ENCODE peak calls at places on chromosomes 16 and 17, in four cellular contexts. F is hepatocyte, K is GM23248, V is SK-N-SH. W is an unnamed sample.

GRCh38 chr16:383326-384020 is 1.7 kb upstream of the PGAP6 start:
- DNase-seq in F (peak), K (no peak), V (no peak), W (no peak)

GRCh38 chr16:74842413-74842812 is 67.8 kb upstream of the FA2H start:
- DNase-seq in F (no peak), K (no peak), V (peak), W (no peak)

GRCh38 chr17:19973146-19973545 is 4.5 kb downstream of the AKAP10 start:
- DNase-seq in F (no peak), K (no peak), V (no peak), W (peak)

GRCh38 chr16:2428051-2428786 is 1.0 kb upstream of the CCNF start:
- DNase-seq in F (peak), K (peak), V (peak), W (peak)

GRCh38 chr16:52549011-52549692 is 2.2 kb upstream of the TOX3 start:
- DNase-seq in F (peak), K (no peak), V (no peak), W (no peak)

GRCh38 chr16:70391881-70392481 is 45.3 kb downstream of the DDX19A start:
- DNase-seq in F (no peak), K (peak), V (no peak), W (peak)

GRCh38 chr16:2086136-2086742 is 38.5 kb downstream of the TSC2 start:
- DNase-seq in F (no peak), K (no peak), V (no peak), W (no peak)

GRCh38 chr16:80433617-80434016 is 107.2 kb upstream of the DYNLRB2 start:
- DNase-seq in F (no peak), K (peak), V (no peak), W (peak)

GRCh38 chr17:81422776-81423697 is 27.8 kb downstream of the BAHCC1 start:
- DNase-seq in F (peak), K (peak), V (peak), W (peak)

GRCh38 chr17:40550608-40551007 is 14.7 kb downstream of the CCR7 start:
- DNase-seq in F (no peak), K (peak), V (no peak), W (peak)

GRCh38 chr16:69412287-69412686 is 12.1 kb upstream of the CYB5B start:
- DNase-seq in F (no peak), K (no peak), V (no peak), W (peak)

GRCh38 chr17:9401434-9401833 is 174.2 kb downstream of the STX8 start:
- DNase-seq in F (peak), K (peak), V (no peak), W (peak)

GRCh38 chr17:80815151-80815561 is 176.5 kb upstream of the CHMP6 start:
- DNase-seq in F (no peak), K (no peak), V (no peak), W (no peak)

GRCh38 chr17:41655611-41656111 is 31.3 kb upstream of the KRT17 start:
- DNase-seq in F (peak), K (no peak), V (no peak), W (no peak)

GRCh38 chr17:38572665-38573365 is 32.9 kb downstream of the SRCIN1 start:
- DNase-seq in F (peak), K (peak), V (peak), W (no peak)

GRCh38 chr16:81717662-81718189 is 61.4 kb upstream of the PLCG2 start:
- DNase-seq in F (no peak), K (no peak), V (no peak), W (no peak)

GRCh38 chr16:85286970-85287814 is 174.9 kb upstream of the CIBAR2 start:
- DNase-seq in F (no peak), K (peak), V (peak), W (peak)

GRCh38 chr16:27169511-27170071 is 33.7 kb upstream of the KDM8 start:
- DNase-seq in F (peak), K (peak), V (peak), W (peak)

GRCh38 chr16:58709338-58709737 is 24.8 kb upstream of the SLC38A7 start:
- DNase-seq in F (no peak), K (no peak), V (no peak), W (no peak)

GRCh38 chr17:45161288-45162021 is at the start of gene HEXIM2:
- DNase-seq in F (peak), K (peak), V (peak), W (peak)

GRCh38 chr17:2711608-2712299 is at the start of gene CLUH:
- DNase-seq in F (peak), K (peak), V (peak), W (peak)

GRCh38 chr16:9849697-9850245 is 332.5 kb downstream of the GRIN2A start:
- DNase-seq in F (no peak), K (no peak), V (no peak), W (no peak)

GRCh38 chr17:48555616-48556533 is 11.0 kb upstream of the HOXB2 start:
- DNase-seq in F (no peak), K (peak), V (no peak), W (peak)

GRCh38 chr17:59342681-59343127 is 11.2 kb downstream of the YPEL2 start:
- DNase-seq in F (no peak), K (no peak), V (no peak), W (no peak)

GRCh38 chr17:48620497-48621139 is 5.5 kb upstream of the HOXB8 start:
- DNase-seq in F (no peak), K (no peak), V (no peak), W (no peak)

GRCh38 chr17:18191071-18191667 is 7.5 kb downstream of the ALKBH5 start:
- DNase-seq in F (peak), K (no peak), V (no peak), W (peak)

GRCh38 chr16:10447289-10447688 is 61.4 kb downstream of the ATF7IP2 start:
- DNase-seq in F (no peak), K (no peak), V (no peak), W (peak)

GRCh38 chr17:79159471-79159870 is 84.8 kb downstream of the ENGASE start:
- DNase-seq in F (no peak), K (no peak), V (no peak), W (no peak)

GRCh38 chr16:88497561-88498420 is 44.7 kb downstream of the ZFPM1 start:
- DNase-seq in F (peak), K (no peak), V (no peak), W (peak)
- H3K4me3 ChIP-seq in F (no peak), K (no peak), V (no peak), W (no peak)

GRCh38 chr16:66130296-66130910 is 236.1 kb upstream of the CDH5 start:
- DNase-seq in F (no peak), K (peak), V (no peak), W (peak)
- H3K4me2 ChIP-seq in F (no peak), K (peak), V (no peak), W (no peak)

GRCh38 chr17:6231886-6232767 is 161.9 kb downstream of the WSCD1 start:
- DNase-seq in F (no peak), K (no peak), V (no peak), W (peak)
- H3K4me3 ChIP-seq in F (no peak), K (no peak), V (peak), W (no peak)

DNA sequence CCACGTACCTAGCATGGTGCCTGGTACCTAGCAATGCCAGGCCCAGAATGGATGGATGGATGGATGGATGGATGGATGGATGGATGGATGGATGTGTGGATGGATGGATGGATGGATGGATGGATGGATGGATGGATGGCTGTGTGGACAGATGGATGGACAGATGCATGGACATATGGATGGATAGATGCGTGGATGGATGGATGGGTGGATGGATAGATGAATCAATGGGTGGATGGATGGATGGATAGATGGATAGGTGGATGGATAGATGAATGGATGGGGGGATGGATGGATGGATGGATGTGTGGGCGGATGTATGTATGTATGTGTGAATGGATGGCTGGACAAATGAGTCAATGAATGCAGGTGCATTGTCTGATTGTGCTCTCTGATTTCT is 12.6 kb downstream of the GPR139 start:
- DNase-seq in F (no peak), K (no peak), V (no peak), W (no peak)
- H3K4me2 ChIP-seq in F (no peak), K (no peak), V (no peak), W (no peak)

GRCh38 chr17:36944488-36945040 is 4.2 kb upstream of the AATF start:
- DNase-seq in F (no peak), K (no peak), V (no peak), W (no peak)

GRCh38 chr17:36943250-36944220 is 5.2 kb upstream of the AATF start:
- DNase-seq in F (peak), K (no peak), V (peak), W (no peak)

GRCh38 chr17:36942031-36942599 is 4.8 kb downstream of the LHX1 start:
- DNase-seq in F (no peak), K (no peak), V (peak), W (no peak)

GRCh38 chr17:36941265-36942021 is 4.2 kb downstream of the LHX1 start:
- DNase-seq in F (no peak), K (no peak), V (no peak), W (no peak)

GRCh38 chr17:36942631-36943125 is 5.4 kb downstream of the LHX1 start:
- DNase-seq in F (peak), K (no peak), V (peak), W (no peak)
- H3K4me3 ChIP-seq in F (no peak), K (no peak), V (no peak), W (no peak)

GRCh38 chr17:73511716-73512115 is 132.5 kb downstream of the SDK2 start:
- DNase-seq in F (no peak), K (no peak), V (no peak), W (no peak)

GRCh38 chr17:73510981-73511442 is 133.2 kb downstream of the SDK2 start:
- DNase-seq in F (no peak), K (no peak), V (peak), W (no peak)

GRCh38 chr17:73506470-73507435 is 137.5 kb downstream of the SDK2 start:
- DNase-seq in F (no peak), K (no peak), V (peak), W (no peak)

GRCh38 chr17:73508931-73509605 is 135.2 kb downstream of the SDK2 start:
- DNase-seq in F (no peak), K (no peak), V (no peak), W (no peak)

DNA sequence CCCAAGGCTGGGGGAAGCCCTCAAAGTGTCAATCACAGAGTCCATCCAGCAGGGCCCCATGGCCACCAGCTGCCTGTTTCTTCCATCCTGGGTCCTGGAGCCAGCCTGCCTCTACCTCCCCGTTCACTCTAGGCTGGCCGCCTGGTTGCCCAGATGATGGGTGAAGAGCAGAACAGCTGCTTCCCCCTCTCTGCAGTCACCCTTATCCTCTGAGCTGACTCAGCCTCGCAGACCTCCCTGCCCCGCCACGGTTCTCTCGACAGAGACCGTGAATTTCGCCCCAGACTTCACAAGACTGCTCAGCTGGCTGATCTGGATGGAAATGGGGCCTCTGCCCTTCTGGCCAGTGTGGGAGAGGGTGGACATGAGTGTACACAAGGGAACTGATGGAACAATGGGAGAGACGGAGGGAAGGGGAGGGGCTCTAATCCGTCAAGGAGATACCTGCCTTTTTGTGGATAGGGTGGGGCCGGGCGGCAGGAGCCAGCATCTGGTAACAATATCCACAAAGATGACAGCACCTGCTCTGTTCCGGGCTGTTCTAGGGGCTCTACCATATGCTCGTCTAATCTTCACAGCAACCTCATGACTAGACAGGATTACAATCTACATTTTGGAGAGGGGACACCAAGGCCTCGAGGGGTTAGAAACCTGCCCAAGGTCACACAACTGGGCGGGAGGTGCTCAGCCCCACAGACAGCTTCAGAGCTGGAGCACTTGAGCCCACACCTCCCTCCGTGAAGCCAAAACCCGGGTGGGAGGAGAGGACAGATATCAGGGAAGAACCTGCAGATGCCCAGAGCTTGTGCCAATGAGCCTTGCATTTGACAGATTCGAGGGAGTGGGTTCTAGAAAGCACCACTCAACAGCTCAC is 136.0 kb downstream of the SDK2 start:
- DNase-seq in F (no peak), K (no peak), V (no peak), W (no peak)
- H3K4me2 ChIP-seq in F (no peak), K (no peak), V (no peak), W (no peak)

DNA sequence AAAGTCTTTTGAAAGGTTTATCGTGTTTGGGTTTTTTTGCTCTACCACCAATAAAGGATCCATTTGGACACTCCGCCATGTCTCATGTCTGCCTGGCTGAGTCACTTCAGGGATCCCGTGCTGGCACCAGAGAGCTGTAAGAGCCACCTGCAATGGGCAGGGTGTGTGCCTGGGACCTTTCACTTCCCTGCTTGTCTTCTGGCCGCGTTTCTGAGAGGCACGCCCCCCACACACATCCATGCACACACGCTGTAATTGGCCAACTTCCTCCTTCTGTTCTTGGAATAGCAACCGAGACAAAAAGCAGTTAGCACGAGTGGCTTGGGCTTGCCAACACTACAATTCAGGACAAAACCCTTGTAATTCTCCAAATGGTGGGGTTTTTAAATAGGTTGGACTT is 9.8 kb upstream of the SOST start:
- DNase-seq in F (no peak), K (no peak), V (no peak), W (no peak)
- H3K4me3 ChIP-seq in F (no peak), K (no peak), V (no peak), W (no peak)